ENCODE peak calls at places on chromosomes 11 and 22, in seven cellular contexts. One of them, this sample, is unnamed.

GRCh38 chr11:6561288-6561687 is 42.1 kb downstream of the RRP8 start:
- DNase-seq in GM06990: no peak
- DNase-seq in endothelial cell: no peak
- DNase-seq in C1 segment of cervical spinal cord: no peak
- DNase-seq in right lobe of liver: no peak
- DNase-seq in AG08395: no peak
- DNase-seq in fibroblast of pulmonary artery: no peak
- DNase-seq in this sample: no peak

GRCh38 chr11:115654792-115655191 is 150.6 kb upstream of the CADM1 start:
- DNase-seq in C1 segment of cervical spinal cord: no peak
- DNase-seq in endothelial cell: no peak
- DNase-seq in AG08395: no peak
- DNase-seq in fibroblast of pulmonary artery: no peak
- DNase-seq in right lobe of liver: no peak
- DNase-seq in GM06990: no peak
- DNase-seq in this sample: no peak

GRCh38 chr22:32123657-32124056 is 35.4 kb downstream of the C22orf42 start:
- DNase-seq in endothelial cell: no peak
- DNase-seq in AG08395: no peak
- DNase-seq in GM06990: no peak
- DNase-seq in fibroblast of pulmonary artery: no peak
- DNase-seq in C1 segment of cervical spinal cord: no peak
- DNase-seq in right lobe of liver: no peak
- DNase-seq in this sample: no peak

GRCh38 chr11:110286298-110287040 is 9.9 kb downstream of the RDX start:
- DNase-seq in right lobe of liver: no peak
- DNase-seq in C1 segment of cervical spinal cord: no peak
- DNase-seq in endothelial cell: no peak
- DNase-seq in AG08395: no peak
- DNase-seq in fibroblast of pulmonary artery: no peak
- DNase-seq in GM06990: no peak
- DNase-seq in this sample: no peak

GRCh38 chr11:103959279-103959930 is 77.0 kb upstream of the DDI1 start:
- DNase-seq in GM06990: peak; percentile 59
- DNase-seq in endothelial cell: no peak
- DNase-seq in right lobe of liver: no peak
- DNase-seq in fibroblast of pulmonary artery: peak; percentile 36
- DNase-seq in C1 segment of cervical spinal cord: no peak
- DNase-seq in AG08395: peak; percentile 24
- DNase-seq in this sample: no peak

GRCh38 chr11:86891020-86891419 is 64.2 kb downstream of the FZD4 start:
- DNase-seq in fibroblast of pulmonary artery: no peak
- DNase-seq in AG08395: no peak
- DNase-seq in endothelial cell: no peak
- DNase-seq in GM06990: no peak
- DNase-seq in right lobe of liver: no peak
- DNase-seq in C1 segment of cervical spinal cord: no peak
- DNase-seq in this sample: no peak

GRCh38 chr11:99424313-99425084 is 403.8 kb downstream of the CNTN5 start:
- DNase-seq in C1 segment of cervical spinal cord: no peak
- DNase-seq in fibroblast of pulmonary artery: no peak
- DNase-seq in AG08395: no peak
- DNase-seq in right lobe of liver: no peak
- DNase-seq in endothelial cell: no peak
- DNase-seq in GM06990: no peak
- DNase-seq in this sample: no peak

GRCh38 chr11:68224606-68225005 is 11.5 kb upstream of the KMT5B start:
- DNase-seq in AG08395: no peak
- DNase-seq in C1 segment of cervical spinal cord: no peak
- DNase-seq in right lobe of liver: no peak
- DNase-seq in endothelial cell: no peak
- DNase-seq in fibroblast of pulmonary artery: no peak
- DNase-seq in GM06990: no peak
- DNase-seq in this sample: no peak

GRCh38 chr22:38954414-38955043 is 2.9 kb upstream of the APOBEC3A start:
- DNase-seq in endothelial cell: no peak
- DNase-seq in AG08395: no peak
- DNase-seq in C1 segment of cervical spinal cord: no peak
- DNase-seq in fibroblast of pulmonary artery: no peak
- DNase-seq in GM06990: no peak
- DNase-seq in right lobe of liver: no peak
- DNase-seq in this sample: no peak

GRCh38 chr11:132054822-132055221 is 684.4 kb downstream of the NTM start:
- DNase-seq in fibroblast of pulmonary artery: peak; percentile 79
- DNase-seq in AG08395: peak; percentile 88
- DNase-seq in endothelial cell: no peak
- DNase-seq in C1 segment of cervical spinal cord: no peak
- DNase-seq in right lobe of liver: no peak
- DNase-seq in GM06990: no peak
- DNase-seq in this sample: no peak

GRCh38 chr11:118918128-118918685 is 7.5 kb downstream of the BCL9L start:
- DNase-seq in C1 segment of cervical spinal cord: peak; percentile 37
- DNase-seq in AG08395: peak; percentile 69
- DNase-seq in GM06990: no peak
- DNase-seq in fibroblast of pulmonary artery: peak; percentile 95
- DNase-seq in endothelial cell: no peak
- DNase-seq in right lobe of liver: peak; percentile 80
- DNase-seq in this sample: no peak

GRCh38 chr22:46027219-46028068 is 50.5 kb upstream of the WNT7B start:
- DNase-seq in GM06990: no peak
- DNase-seq in AG08395: peak; percentile 31
- DNase-seq in right lobe of liver: peak; percentile 80
- DNase-seq in C1 segment of cervical spinal cord: peak; percentile 87
- DNase-seq in endothelial cell: no peak
- DNase-seq in fibroblast of pulmonary artery: no peak
- DNase-seq in this sample: no peak

GRCh38 chr11:134257101-134257500 is 3.7 kb downstream of the ACAD8 start:
- DNase-seq in fibroblast of pulmonary artery: no peak
- DNase-seq in AG08395: no peak
- DNase-seq in GM06990: no peak
- DNase-seq in C1 segment of cervical spinal cord: no peak
- DNase-seq in endothelial cell: no peak
- DNase-seq in right lobe of liver: no peak
- DNase-seq in this sample: no peak

GRCh38 chr22:32518848-32519247 is 44.2 kb downstream of the FBXO7 start:
- DNase-seq in AG08395: no peak
- DNase-seq in fibroblast of pulmonary artery: no peak
- DNase-seq in right lobe of liver: no peak
- DNase-seq in GM06990: no peak
- DNase-seq in C1 segment of cervical spinal cord: no peak
- DNase-seq in endothelial cell: no peak
- DNase-seq in this sample: no peak

GRCh38 chr11:71971676-71972075 is 27.0 kb upstream of the IL18BP start:
- DNase-seq in fibroblast of pulmonary artery: no peak
- DNase-seq in endothelial cell: no peak
- DNase-seq in GM06990: no peak
- DNase-seq in C1 segment of cervical spinal cord: no peak
- DNase-seq in right lobe of liver: no peak
- DNase-seq in AG08395: no peak
- DNase-seq in this sample: no peak

GRCh38 chr11:120304526-120304925 is 20.6 kb upstream of the TLCD5 start:
- DNase-seq in GM06990: no peak
- DNase-seq in fibroblast of pulmonary artery: peak; percentile 39
- DNase-seq in right lobe of liver: no peak
- DNase-seq in C1 segment of cervical spinal cord: no peak
- DNase-seq in AG08395: peak; percentile 28
- DNase-seq in endothelial cell: no peak
- DNase-seq in this sample: no peak

GRCh38 chr11:122721201-122721963 is 65.9 kb downstream of the UBASH3B start:
- DNase-seq in C1 segment of cervical spinal cord: no peak
- DNase-seq in right lobe of liver: no peak
- DNase-seq in fibroblast of pulmonary artery: peak; percentile 62
- DNase-seq in endothelial cell: no peak
- DNase-seq in GM06990: no peak
- DNase-seq in AG08395: no peak
- DNase-seq in this sample: no peak

GRCh38 chr11:62614275-62614674 is 1.2 kb downstream of the ROM1 start:
- DNase-seq in endothelial cell: no peak
- DNase-seq in GM06990: no peak
- DNase-seq in AG08395: no peak
- DNase-seq in right lobe of liver: peak; percentile 49
- DNase-seq in C1 segment of cervical spinal cord: no peak
- DNase-seq in fibroblast of pulmonary artery: no peak
- DNase-seq in this sample: no peak

GRCh38 chr11:79441159-79441875 is 487 bp upstream of the TENM4 start:
- DNase-seq in right lobe of liver: no peak
- DNase-seq in C1 segment of cervical spinal cord: peak; percentile 41
- DNase-seq in endothelial cell: no peak
- DNase-seq in AG08395: peak; percentile 61
- DNase-seq in GM06990: peak; percentile 1
- DNase-seq in fibroblast of pulmonary artery: no peak
- DNase-seq in this sample: no peak

GRCh38 chr22:45425101-45425500 is 11.6 kb downstream of the RIBC2 start:
- DNase-seq in right lobe of liver: no peak
- DNase-seq in GM06990: no peak
- DNase-seq in AG08395: peak; percentile 64
- DNase-seq in endothelial cell: no peak
- DNase-seq in C1 segment of cervical spinal cord: no peak
- DNase-seq in fibroblast of pulmonary artery: peak; percentile 29
- DNase-seq in this sample: no peak

GRCh38 chr22:40325315-40325714 is 21.0 kb upstream of the ADSL start:
- DNase-seq in C1 segment of cervical spinal cord: no peak
- DNase-seq in right lobe of liver: no peak
- DNase-seq in GM06990: no peak
- DNase-seq in endothelial cell: no peak
- DNase-seq in fibroblast of pulmonary artery: no peak
- DNase-seq in AG08395: no peak
- DNase-seq in this sample: no peak

GRCh38 chr11:125777309-125777708 is 1.3 kb downstream of the PATE2 start:
- DNase-seq in fibroblast of pulmonary artery: peak; percentile 64
- DNase-seq in right lobe of liver: no peak
- DNase-seq in endothelial cell: no peak
- DNase-seq in C1 segment of cervical spinal cord: no peak
- DNase-seq in AG08395: no peak
- DNase-seq in GM06990: no peak
- DNase-seq in this sample: no peak

GRCh38 chr11:69950120-69950519 is 128.0 kb upstream of the ANO1 start:
- DNase-seq in GM06990: no peak
- DNase-seq in C1 segment of cervical spinal cord: no peak
- DNase-seq in fibroblast of pulmonary artery: no peak
- DNase-seq in endothelial cell: peak; percentile 54
- DNase-seq in AG08395: no peak
- DNase-seq in right lobe of liver: peak; percentile 45
- DNase-seq in this sample: no peak

GRCh38 chr11:74678041-74678440 is 53.2 kb downstream of the CHRDL2 start:
- DNase-seq in right lobe of liver: no peak
- DNase-seq in endothelial cell: no peak
- DNase-seq in fibroblast of pulmonary artery: no peak
- DNase-seq in C1 segment of cervical spinal cord: no peak
- DNase-seq in AG08395: no peak
- DNase-seq in GM06990: no peak
- DNase-seq in this sample: no peak

GRCh38 chr11:130827697-130828377 is 88.4 kb downstream of the SNX19 start:
- DNase-seq in C1 segment of cervical spinal cord: no peak
- DNase-seq in endothelial cell: peak; percentile 54
- DNase-seq in GM06990: no peak
- DNase-seq in fibroblast of pulmonary artery: peak; percentile 83
- DNase-seq in right lobe of liver: peak; percentile 31
- DNase-seq in AG08395: peak; percentile 87
- DNase-seq in this sample: no peak

GRCh38 chr11:115170133-115170815 is 333.9 kb downstream of the CADM1 start:
- DNase-seq in right lobe of liver: no peak
- DNase-seq in C1 segment of cervical spinal cord: no peak
- DNase-seq in fibroblast of pulmonary artery: peak; percentile 25
- DNase-seq in GM06990: no peak
- DNase-seq in AG08395: peak; percentile 44
- DNase-seq in endothelial cell: peak; percentile 50
- DNase-seq in this sample: no peak

GRCh38 chr11:16986434-16987204 is 27.6 kb downstream of the PLEKHA7 start:
- DNase-seq in right lobe of liver: peak; percentile 68
- DNase-seq in C1 segment of cervical spinal cord: no peak
- DNase-seq in GM06990: peak; percentile 61
- DNase-seq in AG08395: no peak
- DNase-seq in endothelial cell: no peak
- DNase-seq in fibroblast of pulmonary artery: no peak
- DNase-seq in this sample: no peak

GRCh38 chr11:67117667-67118058 is 1.4 kb upstream of the KDM2A start:
- DNase-seq in GM06990: peak; percentile 51
- DNase-seq in endothelial cell: peak; percentile 53
- DNase-seq in AG08395: peak; percentile 48
- DNase-seq in C1 segment of cervical spinal cord: peak; percentile 37
- DNase-seq in fibroblast of pulmonary artery: no peak
- DNase-seq in right lobe of liver: peak; percentile 54
- DNase-seq in this sample: no peak

GRCh38 chr11:65898656-65899355 is 1.4 kb downstream of the FOSL1 start:
- DNase-seq in right lobe of liver: no peak
- DNase-seq in endothelial cell: no peak
- DNase-seq in C1 segment of cervical spinal cord: no peak
- DNase-seq in fibroblast of pulmonary artery: peak; percentile 31
- DNase-seq in AG08395: no peak
- DNase-seq in GM06990: no peak
- DNase-seq in this sample: no peak

GRCh38 chr22:30948930-30949342 is 19.6 kb downstream of the MORC2 start:
- DNase-seq in C1 segment of cervical spinal cord: no peak
- DNase-seq in GM06990: no peak
- DNase-seq in AG08395: peak; percentile 66
- DNase-seq in fibroblast of pulmonary artery: no peak
- DNase-seq in right lobe of liver: no peak
- DNase-seq in endothelial cell: no peak
- DNase-seq in this sample: no peak

GRCh38 chr11:13238879-13239514 is 38.6 kb upstream of the BMAL1 start:
- DNase-seq in endothelial cell: peak; percentile 48
- DNase-seq in AG08395: peak; percentile 50
- DNase-seq in C1 segment of cervical spinal cord: no peak
- DNase-seq in right lobe of liver: peak; percentile 35
- DNase-seq in GM06990: no peak
- DNase-seq in fibroblast of pulmonary artery: peak; percentile 65
- DNase-seq in this sample: no peak

This sample was measured in amygdala.